ENCODE peak calls at places on chromosomes 13 and 19, in four cellular contexts. A is RWPE2, E is tibial artery, P is foreskin fibroblast. G is an unnamed sample.

GRCh38 chr19:5627395-5627904 is 4.6 kb downstream of the SAFB start:
- DNase-seq in A (no peak), P (peak), E (peak), G (no peak)

GRCh38 chr19:49592486-49593232 is 1.7 kb downstream of the PRR12 start:
- DNase-seq in E (no peak), P (peak), A (no peak), G (no peak)

GRCh38 chr13:97279913-97280312 is 57.8 kb downstream of the MBNL2 start:
- DNase-seq in A (no peak), E (no peak), P (peak), G (no peak)

GRCh38 chr19:38639679-38640078 is 7.8 kb upstream of the ACTN4 start:
- DNase-seq in E (no peak), A (no peak), P (no peak), G (no peak)

GRCh38 chr19:43611788-43612187 is at the start of gene SRRM5:
- DNase-seq in E (no peak), A (no peak), P (no peak), G (no peak)

GRCh38 chr13:83557845-83558244 is 324.4 kb downstream of the SLITRK1 start:
- DNase-seq in P (no peak), E (no peak), A (no peak), G (no peak)

GRCh38 chr19:17420267-17420924 is 549 bp downstream of the MVB12A start:
- DNase-seq in A (no peak), P (peak), E (peak), G (no peak)

GRCh38 chr13:40536443-40537113 is 129.9 kb downstream of the FOXO1 start:
- DNase-seq in P (no peak), A (no peak), E (no peak), G (no peak)

GRCh38 chr19:53019684-53020083 is 6.0 kb downstream of the ERVV-1 start:
- DNase-seq in E (no peak), A (no peak), P (no peak), G (no peak)

GRCh38 chr19:53013621-53014020 is at the start of gene ERVV-1:
- DNase-seq in E (no peak), A (no peak), P (peak), G (no peak)

GRCh38 chr19:53015159-53015558 is 1.4 kb downstream of the ERVV-1 start:
- DNase-seq in E (no peak), P (no peak), A (no peak), G (no peak)

GRCh38 chr19:53012006-53012405 is 1.7 kb upstream of the ERVV-1 start:
- DNase-seq in P (no peak), E (no peak), A (no peak), G (no peak)

DNA sequence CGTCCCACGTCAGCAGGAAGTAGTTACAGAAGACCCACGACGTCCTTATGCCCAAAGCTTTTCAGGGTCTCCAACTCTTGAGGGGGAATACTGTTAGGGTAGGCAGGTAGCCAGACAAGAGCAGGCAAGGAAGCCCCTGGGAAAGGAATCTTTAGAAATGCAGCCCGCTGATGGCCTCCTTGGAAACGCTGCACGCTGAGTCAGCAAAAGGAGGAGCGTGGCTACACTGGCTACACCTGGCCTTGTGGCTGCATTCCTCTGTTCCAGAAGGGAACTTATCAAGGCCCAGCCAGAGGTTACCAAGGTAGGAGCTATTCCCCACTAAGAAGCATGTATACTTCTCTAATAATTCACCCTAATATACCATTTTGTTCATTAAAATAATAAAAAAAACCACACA is 2.0 kb downstream of the ERVV-1 start:
- DNase-seq in A (no peak), E (no peak), P (no peak), G (no peak)
- H3K4me3 ChIP-seq in A (no peak), E (no peak), P (no peak), G (no peak)

GRCh38 chr19:18501832-18502231 is 20.0 kb downstream of the ELL start:
- DNase-seq in P (no peak), E (peak), A (no peak), G (no peak)

GRCh38 chr19:18502633-18503294 is 19.1 kb downstream of the ELL start:
- DNase-seq in A (no peak), P (no peak), E (peak), G (no peak)

GRCh38 chr19:18501351-18501750 is 20.5 kb downstream of the ELL start:
- DNase-seq in P (no peak), A (no peak), E (no peak), G (no peak)

GRCh38 chr19:18503337-18503970 is 18.4 kb downstream of the ELL start:
- DNase-seq in P (no peak), E (no peak), A (no peak), G (no peak)

DNA sequence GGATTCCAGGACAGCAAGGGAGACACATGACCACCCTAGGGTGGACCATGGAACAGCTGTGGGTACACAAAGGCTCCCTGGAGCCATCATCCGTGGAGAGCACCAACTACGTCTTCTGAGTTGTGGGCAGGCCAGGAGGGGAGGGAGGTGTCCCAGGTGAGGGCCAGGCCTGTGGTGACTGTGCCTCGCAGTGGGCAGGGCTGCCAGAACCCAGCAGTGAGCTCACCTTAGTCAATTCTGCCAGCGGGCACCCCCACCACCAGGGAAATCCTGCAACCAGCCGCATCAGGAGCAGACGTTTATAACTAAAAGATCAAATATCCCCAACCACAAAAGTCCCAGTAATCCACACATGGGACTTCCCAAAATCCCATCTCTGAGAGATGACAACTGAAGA is 19.6 kb downstream of the ELL start:
- DNase-seq in A (no peak), P (no peak), E (no peak), G (no peak)
- TF ChIP-seq CTCF in A (no peak), P (no peak), E (no peak), G (no peak)

DNA sequence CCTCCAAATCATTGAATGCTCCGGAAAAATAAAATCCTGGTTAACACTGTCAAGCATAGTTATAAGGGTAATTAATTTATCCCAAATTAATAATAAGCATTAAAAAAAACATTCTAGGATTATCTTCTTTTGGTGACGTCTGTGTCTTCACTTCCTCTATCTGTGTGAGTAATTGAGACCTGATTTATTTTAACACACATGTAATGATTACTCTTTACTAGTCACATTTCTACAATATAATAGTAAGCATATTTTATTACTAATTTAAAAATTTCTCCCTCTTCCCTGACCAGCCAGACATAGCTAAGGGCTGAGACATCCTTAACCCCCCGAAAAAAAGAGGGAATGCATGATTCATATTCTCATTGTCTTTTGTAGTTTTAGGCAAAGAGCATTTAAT is 2.3 kb downstream of the FNDC3A start:
- DNase-seq in A (no peak), E (no peak), P (peak), G (no peak)
- H3K4me3 ChIP-seq in A (peak), E (peak), P (peak), G (peak)

DNA sequence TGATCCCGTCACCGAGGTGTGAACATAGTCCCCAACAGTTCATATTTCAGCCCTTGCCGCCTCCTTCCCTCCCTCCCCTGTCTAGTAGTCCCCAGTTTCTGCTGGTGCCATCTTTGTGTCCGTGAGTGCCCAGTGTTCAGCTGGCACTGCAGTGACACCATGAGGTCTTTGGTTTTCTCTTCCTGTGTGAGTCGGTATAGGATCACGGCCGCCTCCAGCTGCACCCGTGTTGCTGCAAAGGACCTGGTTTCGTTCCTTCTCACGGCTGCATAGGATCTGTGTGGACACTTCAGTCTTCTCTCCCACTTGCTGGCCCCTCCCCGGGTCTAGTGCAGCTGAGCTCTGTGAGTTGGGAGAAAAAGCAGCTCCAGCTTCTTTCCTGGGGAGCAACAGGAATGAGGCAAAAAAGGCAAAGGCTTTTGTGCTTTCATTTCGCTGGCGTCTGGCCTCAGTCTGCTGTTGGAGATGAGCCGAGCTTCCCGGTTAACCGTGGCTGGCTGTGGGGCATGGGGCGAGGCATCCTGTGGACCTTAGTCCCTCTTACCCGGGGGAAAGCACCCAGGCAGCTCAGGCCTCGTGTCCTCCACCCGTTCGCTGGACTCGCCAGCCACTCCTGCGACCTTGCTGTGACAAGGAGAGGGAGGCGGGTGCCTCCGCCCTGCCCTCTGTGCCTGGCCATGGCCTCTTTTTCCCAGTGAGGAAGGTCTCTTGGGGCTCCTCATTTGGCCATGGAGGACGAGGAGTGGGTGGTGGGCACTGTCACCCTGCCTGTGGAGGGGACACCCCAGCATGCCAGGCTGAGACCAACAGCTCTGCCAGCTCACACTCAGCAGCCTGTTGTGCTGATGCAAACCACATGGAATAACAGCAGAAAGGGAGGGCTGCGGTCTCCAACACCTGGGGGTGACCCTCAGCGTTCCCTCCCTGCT is 196.5 kb downstream of the TEX29 start:
- DNase-seq in A (peak), P (no peak), E (no peak), G (no peak)
- TF ChIP-seq CTCF in A (no peak), P (no peak), E (no peak), G (no peak)

DNA sequence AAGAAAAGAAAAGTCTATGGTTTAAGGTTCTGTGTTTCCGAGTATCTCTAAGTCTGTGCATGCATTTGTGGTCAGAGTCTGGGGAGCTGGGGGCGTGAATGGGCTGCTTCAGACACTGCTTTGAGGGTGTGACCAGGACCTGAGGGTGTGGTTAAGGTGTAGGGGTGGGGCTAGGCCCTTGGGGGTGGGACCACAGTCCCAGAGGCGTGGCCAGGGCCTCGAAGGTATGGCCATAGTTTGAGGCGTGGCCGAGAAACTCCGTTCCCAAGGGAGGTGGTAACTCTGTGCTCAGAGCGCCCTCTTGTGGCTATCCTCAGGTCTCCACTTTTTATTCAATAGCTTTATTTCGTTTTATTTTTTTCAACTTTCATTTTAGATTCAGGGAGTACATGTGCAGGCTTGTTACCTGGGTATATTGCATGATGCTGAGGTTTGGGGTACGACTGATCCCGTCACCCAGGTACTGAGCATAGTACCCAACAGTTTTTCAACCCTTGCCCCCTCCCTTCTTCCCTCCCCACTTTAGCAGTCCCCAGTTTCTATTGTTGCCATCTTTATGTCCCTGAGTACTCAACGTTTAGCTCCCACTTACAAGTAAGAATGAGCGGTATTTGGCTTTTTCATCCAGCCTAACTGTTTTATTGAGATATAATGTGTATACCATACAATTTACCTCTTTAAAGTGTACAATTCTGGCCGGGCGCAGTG is 7.0 kb upstream of the CBLC start:
- DNase-seq in E (peak), P (peak), A (peak), G (peak)
- H3K4me3 ChIP-seq in E (no peak), P (no peak), A (no peak), G (no peak)

GRCh38 chr19:31249217-31249616 is 100.0 kb downstream of the TSHZ3 start:
- DNase-seq in A (no peak), P (no peak), E (no peak), G (no peak)
- TF ChIP-seq CTCF in A (no peak), P (peak), E (no peak), G (peak)

GRCh38 chr19:34232566-34233481 is 21.5 kb upstream of the GARRE1 start:
- DNase-seq in P (peak), A (no peak), E (peak), G (peak)
- H3K4me3 ChIP-seq in P (no peak), A (no peak), E (no peak), G (no peak)

GRCh38 chr13:23793711-23794110 is 95.5 kb downstream of the MIPEP start:
- DNase-seq in E (no peak), A (no peak), P (no peak), G (no peak)

GRCh38 chr13:23792680-23793079 is 96.5 kb downstream of the MIPEP start:
- DNase-seq in A (no peak), E (no peak), P (no peak), G (no peak)

GRCh38 chr13:23788459-23788858 is 100.7 kb downstream of the MIPEP start:
- DNase-seq in E (no peak), A (no peak), P (no peak), G (no peak)

GRCh38 chr13:23789576-23790346 is 99.4 kb downstream of the MIPEP start:
- DNase-seq in P (peak), A (no peak), E (peak), G (no peak)

DNA sequence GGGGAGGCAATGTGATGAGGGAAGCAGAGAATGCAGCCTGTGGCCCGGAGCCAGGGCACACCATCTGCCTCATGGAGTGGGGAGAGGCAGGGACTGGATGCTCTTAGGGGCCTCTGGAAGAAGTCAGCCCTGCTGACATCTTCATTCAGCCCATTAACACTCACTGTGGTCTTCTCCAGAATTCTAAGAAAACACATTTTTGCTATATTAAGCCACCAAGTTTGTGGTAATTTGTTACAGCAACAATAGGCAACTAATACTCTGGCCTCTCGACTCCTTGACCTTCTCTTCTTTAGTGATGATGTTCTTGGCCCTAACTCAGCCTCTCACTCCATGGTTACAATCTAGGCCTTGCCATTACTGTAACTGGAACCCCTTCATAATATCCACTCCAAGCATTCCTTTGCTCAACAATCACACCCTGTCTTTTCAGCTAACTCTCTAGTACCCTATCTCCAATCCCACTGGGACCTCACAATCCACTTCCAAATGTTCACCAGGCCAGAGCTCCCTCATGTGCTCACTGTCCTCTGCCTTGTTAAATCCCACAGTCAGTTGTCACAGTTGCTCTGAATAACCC is 98.5 kb downstream of the MIPEP start:
- DNase-seq in P (peak), A (no peak), E (no peak), G (peak)
- TF ChIP-seq CTCF in P (no peak), A (no peak), E (no peak), G (peak)